ENCODE peak calls at places on chromosomes 11 and 22, in four cellular contexts. J, C, G and D are unnamed samples.

GRCh38 chr22:24506802-24507438 is 11.8 kb downstream of the UPB1 start:
- DNase-seq in J (no peak), C (peak), G (no peak), D (no peak)

GRCh38 chr11:66720223-66720898 is 8.7 kb downstream of the SPTBN2 start:
- DNase-seq in J (no peak), C (peak), G (peak), D (peak)

GRCh38 chr11:3161309-3161708 is 3.8 kb downstream of the OSBPL5 start:
- DNase-seq in J (no peak), C (peak), G (no peak), D (no peak)

GRCh38 chr11:11020747-11021149 is 162.9 kb upstream of the ZBED5 start:
- DNase-seq in J (no peak), C (peak), G (no peak), D (no peak)

GRCh38 chr11:2092956-2093412 is 46.2 kb downstream of the IGF2 start:
- DNase-seq in J (no peak), C (peak), G (peak), D (no peak)

GRCh38 chr22:50251472-50252054 is 498 bp upstream of the HDAC10 start:
- DNase-seq in J (no peak), C (no peak), G (no peak), D (no peak)

GRCh38 chr11:66768088-66768521 is 39.1 kb upstream of the SPTBN2 start:
- DNase-seq in J (no peak), C (peak), G (no peak), D (no peak)

GRCh38 chr11:101880208-101880607 is 34.6 kb upstream of the CEP126 start:
- DNase-seq in J (no peak), C (peak), G (no peak), D (no peak)

GRCh38 chr11:41533761-41534160 is 74.3 kb upstream of the LRRC4C start:
- DNase-seq in J (no peak), C (no peak), G (no peak), D (no peak)

GRCh38 chr22:29113329-29113728 is 40.5 kb downstream of the KREMEN1 start:
- DNase-seq in J (no peak), C (no peak), G (no peak), D (no peak)

GRCh38 chr11:133007020-133007584 is 525.2 kb downstream of the OPCML start:
- DNase-seq in J (no peak), C (no peak), G (no peak), D (no peak)

GRCh38 chr11:77300695-77301094 is 791 bp downstream of the GDPD4 start:
- DNase-seq in J (no peak), C (no peak), G (no peak), D (no peak)

GRCh38 chr11:96242191-96242845 is 100.7 kb downstream of the MAML2 start:
- DNase-seq in J (no peak), C (peak), G (no peak), D (no peak)

GRCh38 chr11:12127206-12127898 is 17.0 kb downstream of the MICAL2 start:
- DNase-seq in J (no peak), C (no peak), G (no peak), D (no peak)

GRCh38 chr22:41538583-41538982 is 5.7 kb downstream of the POLR3H start:
- DNase-seq in J (no peak), C (no peak), G (no peak), D (no peak)

GRCh38 chr22:38735465-38736256 is 20.1 kb downstream of the SUN2 start:
- DNase-seq in J (no peak), C (no peak), G (no peak), D (no peak)

GRCh38 chr11:22879615-22880014 is 19.3 kb upstream of the CCDC179 start:
- DNase-seq in J (no peak), C (no peak), G (no peak), D (no peak)

GRCh38 chr11:95788921-95789505 is 569 bp downstream of the FAM76B start:
- DNase-seq in J (no peak), C (peak), G (peak), D (peak)

GRCh38 chr11:66353762-66354161 is 6.3 kb upstream of the B4GAT1 start:
- DNase-seq in J (no peak), C (no peak), G (no peak), D (no peak)

GRCh38 chr11:105670811-105671210 is 60.9 kb downstream of the GRIA4 start:
- DNase-seq in J (no peak), C (peak), G (no peak), D (no peak)

GRCh38 chr11:107741044-107741823 is 29.4 kb upstream of the SLN start:
- DNase-seq in J (no peak), C (peak), G (peak), D (no peak)

GRCh38 chr11:93741882-93742226 is 382 bp downstream of the C11orf54 start:
- DNase-seq in J (no peak), C (peak), G (peak), D (no peak)

GRCh38 chr11:78961186-78961782 is 386.6 kb upstream of the NARS2 start:
- DNase-seq in J (no peak), C (peak), G (peak), D (no peak)

GRCh38 chr11:35541621-35542375 is 16.4 kb upstream of the PAMR1 start:
- DNase-seq in J (peak), C (peak), G (no peak), D (no peak)

GRCh38 chr11:66851698-66852465 is 5.0 kb upstream of the LRFN4 start:
- DNase-seq in J (no peak), C (no peak), G (no peak), D (no peak)

GRCh38 chr11:46837860-46838259 is 8.2 kb downstream of the CKAP5 start:
- DNase-seq in J (no peak), C (no peak), G (no peak), D (no peak)

GRCh38 chr11:42857344-42857743 is 454.5 kb upstream of the API5 start:
- DNase-seq in J (no peak), C (no peak), G (no peak), D (no peak)
- TF ChIP-seq CTCF in J (no peak), C (no peak), G (no peak), D (no peak)

GRCh38 chr11:69576069-69576782 is 64.7 kb upstream of the CCND1 start:
- DNase-seq in J (no peak), C (no peak), G (no peak), D (no peak)

GRCh38 chr11:69573751-69574382 is 67.1 kb upstream of the CCND1 start:
- DNase-seq in J (no peak), C (no peak), G (no peak), D (no peak)

GRCh38 chr11:69575296-69576068 is 65.5 kb upstream of the CCND1 start:
- DNase-seq in J (no peak), C (no peak), G (no peak), D (no peak)

GRCh38 chr11:69572861-69573260 is 68.1 kb upstream of the CCND1 start:
- DNase-seq in J (no peak), C (no peak), G (no peak), D (no peak)

GRCh38 chr11:69574383-69575255 is 66.3 kb upstream of the CCND1 start:
- DNase-seq in J (no peak), C (no peak), G (no peak), D (no peak)
- TF ChIP-seq CTCF in J (no peak), C (no peak), G (no peak), D (no peak)

GRCh38 chr11:73530109-73530508 is 67.8 kb downstream of the FAM168A start:
- DNase-seq in J (no peak), C (no peak), G (no peak), D (no peak)
- TF ChIP-seq CTCF in J (peak), C (peak), G (peak), D (peak)

GRCh38 chr11:72014761-72015320 is 16.1 kb downstream of the IL18BP start:
- DNase-seq in J (no peak), C (no peak), G (no peak), D (no peak)
- TF ChIP-seq CTCF in J (no peak), C (no peak), G (no peak), D (no peak)

GRCh38 chr11:112958670-112959069 is 2.5 kb upstream of the NCAM1 start:
- DNase-seq in J (no peak), C (no peak), G (no peak), D (no peak)
- TF ChIP-seq CTCF in J (no peak), C (no peak), G (no peak), D (peak)

DNA sequence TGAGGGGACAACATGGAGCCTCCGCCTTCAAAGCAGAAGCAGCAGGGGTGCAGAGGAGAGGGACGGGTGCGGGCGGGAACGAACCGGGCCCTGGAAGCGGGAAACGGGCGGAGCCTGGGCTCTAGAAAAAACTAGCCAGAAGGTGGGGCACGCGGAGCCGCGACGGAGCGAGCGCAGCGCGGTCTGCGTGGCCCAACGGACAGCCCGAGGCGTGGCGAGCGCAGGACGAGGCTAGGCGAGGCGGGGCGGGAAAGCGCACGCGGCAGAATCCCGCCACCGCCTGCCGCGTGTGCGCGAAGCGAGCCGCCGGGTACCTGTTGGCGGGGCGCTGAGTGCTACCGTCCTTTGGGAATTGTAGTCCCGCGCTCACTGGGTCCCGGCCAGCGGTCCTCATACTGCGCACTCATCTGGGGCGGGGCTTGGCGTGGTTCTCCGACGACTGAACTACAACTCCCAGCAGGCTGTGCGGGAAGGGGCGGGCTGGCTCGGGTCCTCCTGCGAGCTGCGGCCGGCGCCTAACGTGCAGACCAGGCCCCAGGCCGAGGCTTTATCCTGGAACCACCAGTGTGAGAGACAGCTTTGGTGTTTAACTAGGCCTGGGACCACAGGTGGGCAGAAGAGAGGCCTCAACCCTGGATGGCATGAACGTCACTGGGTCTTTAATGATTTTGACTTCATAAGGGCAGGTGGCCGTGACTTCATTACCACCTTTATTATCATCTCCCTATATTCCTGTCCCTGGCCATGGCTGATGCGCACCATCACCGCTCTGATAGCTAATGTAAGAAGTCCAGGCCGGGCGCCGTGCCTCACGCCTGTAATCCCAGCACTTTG is at the start of gene ATL3:
- DNase-seq in J (peak), C (peak), G (peak), D (peak)
- TF ChIP-seq CTCF in J (peak), C (no peak), G (peak), D (no peak)